ENCODE peak calls at places on chromosome 18, in five cellular contexts. G, Y, D, N and J are unnamed samples.

GRCh38 chr18:78770149-78771139 is 209.2 kb upstream of the SALL3 start:
- DNase-seq in G (no peak), Y (no peak), D (peak; percentile 65), N (no peak), J (no peak)

GRCh38 chr18:62781893-62782292 is 66.6 kb downstream of the PHLPP1 start:
- DNase-seq in G (no peak), Y (peak; percentile 47), D (peak; percentile 28), N (peak; percentile 82), J (no peak)

GRCh38 chr18:79203017-79203605 is 133.9 kb downstream of the ATP9B start:
- DNase-seq in G (peak; percentile 12), Y (peak; percentile 42), D (no peak), N (no peak), J (peak; percentile 23)

GRCh38 chr18:524496-524895 is 24.0 kb upstream of the COLEC12 start:
- DNase-seq in G (no peak), Y (no peak), D (no peak), N (peak; percentile 73), J (peak; percentile 55)

GRCh38 chr18:76977108-76977621 is 154.8 kb downstream of the ZNF236 start:
- DNase-seq in G (no peak), Y (no peak), D (peak; percentile 87), N (no peak), J (no peak)

GRCh38 chr18:31040982-31041345 is 1.6 kb downstream of the DSC3 start:
- DNase-seq in G (no peak), Y (no peak), D (no peak), N (no peak), J (no peak)

GRCh38 chr18:21599585-21600525 is 649 bp downstream of the ESCO1 start:
- DNase-seq in G (peak; percentile 41), Y (no peak), D (peak; percentile 78), N (peak; percentile 12), J (no peak)

GRCh38 chr18:78955066-78955465 is 24.6 kb upstream of the SALL3 start:
- DNase-seq in G (no peak), Y (no peak), D (no peak), N (no peak), J (no peak)

GRCh38 chr18:10687161-10687925 is 161.5 kb downstream of the NAPG start:
- DNase-seq in G (no peak), Y (no peak), D (peak; percentile 43), N (no peak), J (no peak)

GRCh38 chr18:77251730-77252050 is 2.0 kb downstream of the GALR1 start:
- DNase-seq in G (no peak), Y (no peak), D (no peak), N (no peak), J (no peak)

GRCh38 chr18:24063121-24063731 is 48.7 kb downstream of the TTC39C start:
- DNase-seq in G (no peak), Y (peak; percentile 38), D (no peak), N (peak; percentile 69), J (peak; percentile 12)

GRCh38 chr18:23682045-23682444 is 7.2 kb upstream of the LAMA3 start:
- DNase-seq in G (no peak), Y (no peak), D (no peak), N (no peak), J (no peak)

GRCh38 chr18:53796042-53796729 is 428.3 kb downstream of the MBD2 start:
- DNase-seq in G (no peak), Y (peak; percentile 78), D (no peak), N (peak; percentile 94), J (peak; percentile 56)

GRCh38 chr18:28511421-28511821 is 334.5 kb upstream of the CDH2 start:
- DNase-seq in G (no peak), Y (no peak), D (no peak), N (peak; percentile 20), J (no peak)

GRCh38 chr18:68152770-68153169 is 562.1 kb downstream of the TMX3 start:
- DNase-seq in G (no peak), Y (no peak), D (peak; percentile 3), N (no peak), J (no peak)

GRCh38 chr18:5967007-5967406 is 71.7 kb upstream of the TMEM200C start:
- DNase-seq in G (no peak), Y (no peak), D (no peak), N (no peak), J (no peak)

GRCh38 chr18:26544459-26544858 is 3.9 kb downstream of the KCTD1 start:
- DNase-seq in G (no peak), Y (peak; percentile 14), D (no peak), N (no peak), J (no peak)

GRCh38 chr18:52764271-52764670 is 424.3 kb downstream of the DCC start:
- DNase-seq in G (no peak), Y (no peak), D (peak; percentile 76), N (no peak), J (no peak)

GRCh38 chr18:44309185-44309584 is 371.5 kb upstream of the SETBP1 start:
- DNase-seq in G (no peak), Y (no peak), D (no peak), N (peak; percentile 45), J (no peak)

GRCh38 chr18:13558132-13558531 is 168.2 kb downstream of the FAM210A start:
- DNase-seq in G (peak; percentile 60), Y (peak; percentile 6), D (peak; percentile 72), N (peak; percentile 63), J (no peak)

GRCh38 chr18:79640875-79641274 is 38.7 kb upstream of the CTDP1 start:
- DNase-seq in G (no peak), Y (no peak), D (no peak), N (no peak), J (no peak)

GRCh38 chr18:56402872-56403516 is 235.4 kb downstream of the TXNL1 start:
- DNase-seq in G (no peak), Y (peak; percentile 68), D (no peak), N (peak; percentile 70), J (peak; percentile 67)